ENCODE peak calls at places on chromosomes 12 and 14, in seven cellular contexts. B, P, J, L, H, Q and T are unnamed samples.

GRCh38 chr14:92586001-92586947 is 72.7 kb downstream of the RIN3 start:
- DNase-seq in J (peak), H (peak), Q (peak), L (peak), B (no peak), P (peak), T (peak)

GRCh38 chr12:50981319-50982239 is 29.2 kb downstream of the HIGD1C start:
- DNase-seq in B (no peak), J (no peak), L (no peak), H (no peak), Q (no peak), P (no peak), T (no peak)

GRCh38 chr14:32925439-32925838 is 13.2 kb upstream of the NPAS3 start:
- DNase-seq in Q (no peak), J (no peak), L (no peak), P (no peak), B (no peak), H (no peak), T (no peak)

GRCh38 chr14:68790656-68791077 is 2.2 kb downstream of the ZFP36L1 start:
- DNase-seq in Q (no peak), P (no peak), B (no peak), H (peak), L (no peak), J (no peak), T (no peak)

GRCh38 chr12:54411398-54412241 is 7.4 kb downstream of the ITGA5 start:
- DNase-seq in J (peak), L (peak), B (peak), H (peak), Q (no peak), P (peak), T (no peak)

GRCh38 chr14:105852378-105853088 is 326.1 kb downstream of the TMEM121 start:
- DNase-seq in P (no peak), B (no peak), Q (no peak), J (no peak), L (no peak), H (no peak), T (no peak)

GRCh38 chr12:18595406-18595805 is 142.4 kb downstream of the PLCZ1 start:
- DNase-seq in Q (no peak), H (no peak), J (no peak), P (no peak), B (no peak), L (no peak), T (no peak)

GRCh38 chr12:24853588-24853987 is 95.3 kb downstream of the BCAT1 start:
- DNase-seq in Q (no peak), L (no peak), P (peak), H (no peak), B (no peak), J (no peak), T (no peak)

GRCh38 chr14:91381801-91382670 is 35.6 kb downstream of the CCDC88C start:
- DNase-seq in H (no peak), P (no peak), B (no peak), J (no peak), L (no peak), Q (no peak), T (no peak)

GRCh38 chr12:68011206-68011881 is 22.1 kb downstream of the IFNG-AS1 start:
- DNase-seq in B (no peak), L (no peak), Q (no peak), J (no peak), P (no peak), H (no peak), T (no peak)

GRCh38 chr12:122006186-122006926 is 15.3 kb upstream of the BCL7A start:
- DNase-seq in B (no peak), P (no peak), J (no peak), H (peak), Q (no peak), L (peak), T (peak)

GRCh38 chr14:55731881-55732498 is 152.0 kb downstream of the KTN1 start:
- DNase-seq in B (peak), J (no peak), H (peak), L (no peak), Q (peak), P (no peak), T (peak)